ENCODE peak calls at places on chromosomes 3 and 15, in ten cellular contexts. One of them, this sample, is unnamed.
A peak's percentile ranks its signal among the peaks of the same experiment; 100 is the strongest.

GRCh38 chr15:71662306-71662705 is 148.0 kb upstream of the NR2E3 start:
- DNase-seq in HFF-Myc: no peak
- DNase-seq in bronchial epithelial cell: no peak
- DNase-seq in choroid plexus epithelial cell: no peak
- DNase-seq in mesothelial cell of epicardium: no peak
- DNase-seq in Calu3: no peak
- DNase-seq in sigmoid colon: no peak
- DNase-seq in Panc1: no peak
- DNase-seq in GM10248: no peak
- DNase-seq in AG09309: no peak
- DNase-seq in this sample: peak; percentile 68

GRCh38 chr15:56939257-56939656 is 20.8 kb downstream of the TCF12 start:
- DNase-seq in HFF-Myc: no peak
- DNase-seq in bronchial epithelial cell: no peak
- DNase-seq in choroid plexus epithelial cell: no peak
- DNase-seq in mesothelial cell of epicardium: no peak
- DNase-seq in Calu3: no peak
- DNase-seq in sigmoid colon: no peak
- DNase-seq in Panc1: no peak
- DNase-seq in GM10248: no peak
- DNase-seq in AG09309: no peak
- DNase-seq in this sample: no peak

GRCh38 chr3:15171096-15171495 is 35.0 kb upstream of the CAPN7 start:
- DNase-seq in HFF-Myc: no peak
- DNase-seq in bronchial epithelial cell: peak; percentile 55
- DNase-seq in choroid plexus epithelial cell: peak; percentile 71
- DNase-seq in mesothelial cell of epicardium: no peak
- DNase-seq in Calu3: no peak
- DNase-seq in sigmoid colon: no peak
- DNase-seq in Panc1: no peak
- DNase-seq in GM10248: peak; percentile 38
- DNase-seq in AG09309: no peak
- DNase-seq in this sample: no peak

GRCh38 chr15:40232625-40233070 is 6.2 kb upstream of the PAK6 start:
- DNase-seq in HFF-Myc: no peak
- DNase-seq in bronchial epithelial cell: peak; percentile 28
- DNase-seq in choroid plexus epithelial cell: no peak
- DNase-seq in mesothelial cell of epicardium: no peak
- DNase-seq in Calu3: no peak
- DNase-seq in sigmoid colon: no peak
- DNase-seq in Panc1: no peak
- DNase-seq in GM10248: no peak
- DNase-seq in AG09309: no peak
- DNase-seq in this sample: no peak

GRCh38 chr15:92599394-92599970 is 56.1 kb downstream of the FAM174B start:
- DNase-seq in HFF-Myc: peak; percentile 9
- DNase-seq in bronchial epithelial cell: no peak
- DNase-seq in choroid plexus epithelial cell: peak; percentile 94
- DNase-seq in mesothelial cell of epicardium: no peak
- DNase-seq in Calu3: no peak
- DNase-seq in sigmoid colon: no peak
- DNase-seq in Panc1: no peak
- DNase-seq in GM10248: no peak
- DNase-seq in AG09309: peak; percentile 28
- DNase-seq in this sample: no peak

GRCh38 chr3:126083511-126083912 is 412 bp downstream of the SLC41A3 start:
- DNase-seq in HFF-Myc: no peak
- DNase-seq in bronchial epithelial cell: peak; percentile 19
- DNase-seq in choroid plexus epithelial cell: peak; percentile 39
- DNase-seq in mesothelial cell of epicardium: no peak
- DNase-seq in Calu3: peak; percentile 61
- DNase-seq in sigmoid colon: no peak
- DNase-seq in Panc1: no peak
- DNase-seq in GM10248: peak; percentile 68
- DNase-seq in AG09309: no peak
- DNase-seq in this sample: peak; percentile 18

GRCh38 chr3:52317178-52317577 is 1.1 kb downstream of the DNAH1 start:
- DNase-seq in HFF-Myc: no peak
- DNase-seq in bronchial epithelial cell: no peak
- DNase-seq in choroid plexus epithelial cell: no peak
- DNase-seq in mesothelial cell of epicardium: no peak
- DNase-seq in Calu3: no peak
- DNase-seq in sigmoid colon: no peak
- DNase-seq in Panc1: no peak
- DNase-seq in GM10248: no peak
- DNase-seq in AG09309: no peak
- DNase-seq in this sample: no peak

GRCh38 chr3:112582242-112582874 is 20.5 kb downstream of the SLC35A5 start:
- DNase-seq in HFF-Myc: no peak
- DNase-seq in bronchial epithelial cell: peak; percentile 58
- DNase-seq in choroid plexus epithelial cell: peak; percentile 92
- DNase-seq in mesothelial cell of epicardium: no peak
- DNase-seq in Calu3: peak; percentile 40
- DNase-seq in sigmoid colon: no peak
- DNase-seq in Panc1: peak; percentile 27
- DNase-seq in GM10248: no peak
- DNase-seq in AG09309: peak; percentile 59
- DNase-seq in this sample: peak; percentile 77

GRCh38 chr3:10772230-10773161 is 43.5 kb upstream of the SLC6A11 start:
- DNase-seq in HFF-Myc: no peak
- DNase-seq in bronchial epithelial cell: peak; percentile 70
- DNase-seq in choroid plexus epithelial cell: peak; percentile 8
- DNase-seq in mesothelial cell of epicardium: no peak
- DNase-seq in Calu3: peak; percentile 44
- DNase-seq in sigmoid colon: no peak
- DNase-seq in Panc1: no peak
- DNase-seq in GM10248: no peak
- DNase-seq in AG09309: no peak
- DNase-seq in this sample: no peak
- TF ChIP-seq CTCF in HFF-Myc: peak; percentile 28
- TF ChIP-seq CTCF in bronchial epithelial cell: peak; percentile 58
- TF ChIP-seq CTCF in choroid plexus epithelial cell: peak; percentile 30
- TF ChIP-seq CTCF in mesothelial cell of epicardium: no peak
- TF ChIP-seq CTCF in Calu3: peak; percentile 44
- TF ChIP-seq CTCF in sigmoid colon: no peak
- TF ChIP-seq CTCF in Panc1: peak; percentile 77
- TF ChIP-seq CTCF in GM10248: no peak
- TF ChIP-seq CTCF in AG09309: peak; percentile 26
- TF ChIP-seq CTCF in this sample: no peak

GRCh38 chr15:47766406-47766805 is 49.1 kb downstream of the SEMA6D start:
- DNase-seq in HFF-Myc: no peak
- DNase-seq in bronchial epithelial cell: no peak
- DNase-seq in choroid plexus epithelial cell: no peak
- DNase-seq in mesothelial cell of epicardium: no peak
- DNase-seq in Calu3: no peak
- DNase-seq in sigmoid colon: no peak
- DNase-seq in Panc1: no peak
- DNase-seq in GM10248: no peak
- DNase-seq in AG09309: no peak
- DNase-seq in this sample: no peak
- TF ChIP-seq CTCF in HFF-Myc: no peak
- TF ChIP-seq CTCF in bronchial epithelial cell: no peak
- TF ChIP-seq CTCF in choroid plexus epithelial cell: no peak
- TF ChIP-seq CTCF in mesothelial cell of epicardium: no peak
- TF ChIP-seq CTCF in Calu3: no peak
- TF ChIP-seq CTCF in sigmoid colon: no peak
- TF ChIP-seq CTCF in Panc1: no peak
- TF ChIP-seq CTCF in GM10248: no peak
- TF ChIP-seq CTCF in AG09309: no peak
- TF ChIP-seq CTCF in this sample: no peak

GRCh38 chr3:99817437-99818240 is at the start of gene CMSS1:
- DNase-seq in HFF-Myc: peak; percentile 74
- DNase-seq in bronchial epithelial cell: peak; percentile 79
- DNase-seq in choroid plexus epithelial cell: peak; percentile 92
- DNase-seq in mesothelial cell of epicardium: peak; percentile 89
- DNase-seq in Calu3: peak; percentile 96
- DNase-seq in sigmoid colon: peak; percentile 97
- DNase-seq in Panc1: peak; percentile 86
- DNase-seq in GM10248: peak; percentile 92
- DNase-seq in AG09309: peak; percentile 42
- DNase-seq in this sample: peak; percentile 95
- TF ChIP-seq CTCF in HFF-Myc: no peak
- TF ChIP-seq CTCF in bronchial epithelial cell: peak; percentile 43
- TF ChIP-seq CTCF in choroid plexus epithelial cell: peak; percentile 32
- TF ChIP-seq CTCF in mesothelial cell of epicardium: no peak
- TF ChIP-seq CTCF in Calu3: no peak
- TF ChIP-seq CTCF in sigmoid colon: no peak
- TF ChIP-seq CTCF in Panc1: no peak
- TF ChIP-seq CTCF in GM10248: no peak
- TF ChIP-seq CTCF in AG09309: peak; percentile 28
- TF ChIP-seq CTCF in this sample: peak; percentile 43

GRCh38 chr15:42413914-42414313 is 54.6 kb downstream of the CAPN3 start:
- DNase-seq in HFF-Myc: no peak
- DNase-seq in bronchial epithelial cell: no peak
- DNase-seq in choroid plexus epithelial cell: no peak
- DNase-seq in mesothelial cell of epicardium: no peak
- DNase-seq in Calu3: no peak
- DNase-seq in sigmoid colon: no peak
- DNase-seq in Panc1: no peak
- DNase-seq in GM10248: no peak
- DNase-seq in AG09309: no peak
- DNase-seq in this sample: peak; percentile 36
- TF ChIP-seq CTCF in HFF-Myc: no peak
- TF ChIP-seq CTCF in bronchial epithelial cell: no peak
- TF ChIP-seq CTCF in choroid plexus epithelial cell: no peak
- TF ChIP-seq CTCF in mesothelial cell of epicardium: no peak
- TF ChIP-seq CTCF in Calu3: no peak
- TF ChIP-seq CTCF in sigmoid colon: no peak
- TF ChIP-seq CTCF in Panc1: no peak
- TF ChIP-seq CTCF in GM10248: no peak
- TF ChIP-seq CTCF in AG09309: no peak
- TF ChIP-seq CTCF in this sample: no peak

GRCh38 chr15:25060996-25061620 is 106.3 kb downstream of the SNRPN start:
- DNase-seq in HFF-Myc: no peak
- DNase-seq in bronchial epithelial cell: no peak
- DNase-seq in choroid plexus epithelial cell: no peak
- DNase-seq in mesothelial cell of epicardium: peak; percentile 13
- DNase-seq in Calu3: no peak
- DNase-seq in sigmoid colon: no peak
- DNase-seq in Panc1: no peak
- DNase-seq in GM10248: no peak
- DNase-seq in AG09309: no peak
- DNase-seq in this sample: no peak

GRCh38 chr15:25060472-25060803 is 105.7 kb downstream of the SNRPN start:
- DNase-seq in HFF-Myc: no peak
- DNase-seq in bronchial epithelial cell: no peak
- DNase-seq in choroid plexus epithelial cell: no peak
- DNase-seq in mesothelial cell of epicardium: peak; percentile 3
- DNase-seq in Calu3: no peak
- DNase-seq in sigmoid colon: no peak
- DNase-seq in Panc1: no peak
- DNase-seq in GM10248: no peak
- DNase-seq in AG09309: no peak
- DNase-seq in this sample: no peak

GRCh38 chr15:25058080-25058785 is 103.4 kb downstream of the SNRPN start:
- DNase-seq in HFF-Myc: no peak
- DNase-seq in bronchial epithelial cell: no peak
- DNase-seq in choroid plexus epithelial cell: no peak
- DNase-seq in mesothelial cell of epicardium: peak; percentile 6
- DNase-seq in Calu3: no peak
- DNase-seq in sigmoid colon: no peak
- DNase-seq in Panc1: no peak
- DNase-seq in GM10248: no peak
- DNase-seq in AG09309: no peak
- DNase-seq in this sample: no peak

GRCh38 chr15:25061808-25062550 is 107.2 kb downstream of the SNRPN start:
- DNase-seq in HFF-Myc: no peak
- DNase-seq in bronchial epithelial cell: no peak
- DNase-seq in choroid plexus epithelial cell: no peak
- DNase-seq in mesothelial cell of epicardium: no peak
- DNase-seq in Calu3: no peak
- DNase-seq in sigmoid colon: no peak
- DNase-seq in Panc1: no peak
- DNase-seq in GM10248: no peak
- DNase-seq in AG09309: no peak
- DNase-seq in this sample: no peak

GRCh38 chr15:25059698-25060471 is 105.1 kb downstream of the SNRPN start:
- DNase-seq in HFF-Myc: no peak
- DNase-seq in bronchial epithelial cell: no peak
- DNase-seq in choroid plexus epithelial cell: no peak
- DNase-seq in mesothelial cell of epicardium: peak; percentile 3
- DNase-seq in Calu3: no peak
- DNase-seq in sigmoid colon: no peak
- DNase-seq in Panc1: no peak
- DNase-seq in GM10248: no peak
- DNase-seq in AG09309: no peak
- DNase-seq in this sample: no peak
- TF ChIP-seq CTCF in HFF-Myc: no peak
- TF ChIP-seq CTCF in bronchial epithelial cell: no peak
- TF ChIP-seq CTCF in choroid plexus epithelial cell: no peak
- TF ChIP-seq CTCF in mesothelial cell of epicardium: no peak
- TF ChIP-seq CTCF in Calu3: no peak
- TF ChIP-seq CTCF in sigmoid colon: no peak
- TF ChIP-seq CTCF in Panc1: no peak
- TF ChIP-seq CTCF in GM10248: no peak
- TF ChIP-seq CTCF in AG09309: no peak
- TF ChIP-seq CTCF in this sample: no peak